ENCODE peak calls at places on chromosome 3, in five cellular contexts. Z, M, K, F and Q are unnamed samples.

GRCh38 chr3:79515072-79515471 is 252.7 kb downstream of the ROBO1 start:
- DNase-seq in K (no peak), Z (no peak), M (no peak), F (no peak), Q (no peak)

GRCh38 chr3:31450345-31450744 is 82.4 kb upstream of the STT3B start:
- DNase-seq in M (no peak), K (no peak), F (no peak), Z (no peak), Q (no peak)

GRCh38 chr3:141366285-141367037 is 1.8 kb upstream of the ZBTB38 start:
- DNase-seq in Z (peak; percentile 34), F (peak; percentile 56), K (no peak), M (peak; percentile 92), Q (peak; percentile 79)

GRCh38 chr3:179347108-179347382 is 464 bp upstream of the MFN1 start:
- DNase-seq in F (no peak), M (no peak), K (no peak), Z (no peak), Q (no peak)

GRCh38 chr3:124634210-124635168 is 95.8 kb upstream of the UMPS start:
- DNase-seq in F (no peak), M (no peak), Z (no peak), K (no peak), Q (no peak)

GRCh38 chr3:128483657-128484403 is 9.2 kb downstream of the GATA2 start:
- DNase-seq in Z (no peak), K (no peak), F (no peak), M (no peak), Q (no peak)

GRCh38 chr3:80227216-80227615 is 459.4 kb upstream of the ROBO1 start:
- DNase-seq in K (no peak), F (no peak), M (peak; percentile 29), Z (no peak), Q (no peak)

GRCh38 chr3:140344601-140345000 is 333.3 kb upstream of the TRIM42 start:
- DNase-seq in Z (no peak), M (no peak), K (no peak), F (no peak), Q (no peak)

GRCh38 chr3:197514786-197515090 is 41.0 kb downstream of the BDH1 start:
- DNase-seq in Z (no peak), M (no peak), K (no peak), F (no peak), Q (no peak)

GRCh38 chr3:197749601-197750395 is at the start of gene FYTTD1:
- DNase-seq in F (peak; percentile 91), Z (peak; percentile 93), K (peak; percentile 60), M (peak; percentile 68), Q (peak; percentile 92)

GRCh38 chr3:150410311-150411105 is 2.4 kb downstream of the TSC22D2 start:
- DNase-seq in Z (peak; percentile 36), M (no peak), K (no peak), F (peak; percentile 58), Q (no peak)

GRCh38 chr3:14761121-14761672 is 57.6 kb upstream of the FGD5 start:
- DNase-seq in M (no peak), K (no peak), F (no peak), Z (no peak), Q (no peak)

GRCh38 chr3:153749070-153749610 is 372.1 kb upstream of the ARHGEF26 start:
- DNase-seq in M (no peak), K (no peak), F (no peak), Z (no peak), Q (no peak)

DNA sequence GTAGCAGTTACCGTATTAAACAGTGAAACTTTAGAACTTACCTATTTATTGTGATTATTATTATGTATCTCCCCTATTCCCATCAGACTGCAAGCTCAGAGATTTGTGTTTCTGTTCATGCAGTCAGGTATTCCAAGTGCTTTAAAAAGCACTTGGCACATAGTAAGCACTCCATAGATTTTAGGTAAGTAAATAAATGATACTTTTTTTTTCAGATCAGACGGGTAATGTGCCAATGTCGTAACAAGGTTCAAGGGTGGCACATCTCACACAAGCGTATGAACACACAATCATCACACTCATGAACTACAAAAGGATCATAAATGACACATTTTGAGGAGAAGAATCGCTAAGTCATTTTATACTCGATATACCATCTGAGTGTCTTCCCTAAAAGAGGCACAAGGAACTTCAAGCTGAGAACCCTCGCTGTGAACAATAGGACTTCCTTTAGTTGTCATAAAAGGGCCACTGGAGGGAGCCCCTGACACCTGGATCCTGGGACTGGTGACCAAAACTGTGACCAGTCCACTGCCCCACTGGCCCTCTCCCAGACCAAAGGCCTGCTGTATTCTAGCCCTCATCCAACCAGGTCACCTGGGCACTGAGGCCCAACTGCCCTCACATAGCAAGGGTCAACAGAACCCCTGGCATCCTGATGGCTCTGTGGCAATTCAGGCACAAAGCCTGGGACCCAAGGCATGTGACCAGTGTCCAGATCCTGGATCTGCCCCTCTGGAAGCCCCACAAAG is 32.1 kb downstream of the KIF9 start:
- DNase-seq in F (peak; percentile 37), M (peak; percentile 25), K (no peak), Z (peak; percentile 27), Q (no peak)
- TF ChIP-seq CTCF in F (peak; percentile 48), M (peak; percentile 61), K (no peak), Z (peak; percentile 73), Q (no peak)

GRCh38 chr3:30343861-30344260 is 262.5 kb upstream of the TGFBR2 start:
- DNase-seq in M (no peak), Z (no peak), F (no peak), K (no peak), Q (no peak)
- TF ChIP-seq CTCF in M (no peak), Z (no peak), F (no peak), K (no peak), Q (no peak)

DNA sequence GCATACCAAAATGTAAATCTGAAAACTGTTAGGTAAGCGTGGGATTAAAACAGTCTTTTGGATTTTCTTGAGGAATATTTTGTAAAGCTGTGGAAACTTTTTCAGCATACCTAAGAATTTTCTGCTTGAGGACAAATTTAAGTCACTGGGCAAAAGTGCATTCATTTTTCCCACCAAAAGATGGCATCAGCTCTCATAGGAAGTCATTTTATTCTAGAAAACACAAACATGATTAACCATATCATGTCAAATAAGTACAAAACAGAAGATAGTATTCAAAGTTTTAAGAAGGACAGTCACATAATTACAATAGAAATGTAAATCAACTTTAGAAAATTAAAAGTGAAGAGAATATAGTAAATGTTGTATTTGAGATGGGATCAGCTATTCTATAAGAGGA is 63.5 kb downstream of the SLC49A4 start:
- DNase-seq in Z (no peak), F (no peak), M (peak; percentile 12), K (no peak), Q (no peak)
- TF ChIP-seq CTCF in Z (peak; percentile 55), F (peak; percentile 18), M (peak; percentile 13), K (peak; percentile 11), Q (no peak)

DNA sequence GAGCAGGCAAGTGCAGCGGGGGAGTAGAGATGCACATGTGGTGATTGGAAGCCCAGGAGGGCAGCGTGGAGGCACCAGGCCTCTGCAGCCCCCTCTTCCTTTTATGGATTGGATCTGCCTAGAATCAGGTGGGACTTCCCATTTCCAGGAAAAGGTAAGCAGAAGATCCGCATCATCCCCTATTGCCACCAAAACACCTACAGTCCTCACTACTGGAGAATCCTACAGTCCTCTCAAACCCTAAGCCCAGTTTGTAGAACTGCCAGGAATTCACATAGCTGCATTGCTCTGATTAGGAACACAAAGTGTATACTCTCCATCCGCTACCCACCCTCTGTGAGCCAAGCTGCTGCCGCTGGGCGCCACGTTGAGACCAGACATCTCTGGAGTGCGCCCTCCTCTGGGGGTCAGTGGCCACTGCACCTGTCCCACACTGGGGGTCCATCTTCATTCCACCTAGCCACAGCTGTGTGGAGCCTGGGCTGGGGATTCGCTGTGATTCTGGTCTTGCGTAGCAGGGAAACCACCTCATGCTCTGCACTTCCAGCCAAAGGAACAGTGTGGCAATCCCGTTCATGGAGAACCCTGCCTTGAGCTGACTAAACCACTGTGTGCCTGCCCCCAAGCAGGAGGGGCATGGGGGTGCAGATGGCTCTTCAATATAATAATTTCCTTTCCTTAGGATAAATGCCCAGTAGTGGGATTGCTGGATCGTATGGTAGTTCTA is 88.9 kb upstream of the PTX3 start:
- DNase-seq in Z (no peak), M (no peak), K (no peak), F (no peak), Q (no peak)
- TF ChIP-seq CTCF in Z (no peak), M (peak; percentile 62), K (no peak), F (no peak), Q (no peak)

DNA sequence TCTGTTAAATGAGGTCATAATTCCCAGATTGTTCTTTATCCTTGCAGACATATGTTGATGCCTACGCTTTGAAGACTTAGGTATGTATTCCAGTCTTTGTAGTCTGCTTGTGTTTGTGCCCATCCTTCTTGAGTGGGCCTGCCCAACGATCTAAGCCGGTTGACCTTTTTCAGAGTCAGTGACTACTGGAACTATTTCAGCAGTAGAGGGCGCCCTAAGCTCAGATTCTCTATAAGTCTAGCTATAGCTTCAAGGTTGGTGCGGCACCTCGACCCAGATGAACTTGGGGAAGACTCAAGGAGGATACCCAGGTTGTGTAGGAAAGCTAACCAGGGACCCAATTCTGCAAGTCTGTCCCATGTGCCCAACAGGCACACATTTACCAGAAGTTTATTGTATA is 228.8 kb upstream of the PPP2R3A start:
- DNase-seq in Z (no peak), K (no peak), M (peak; percentile 1), F (no peak), Q (no peak)
- TF ChIP-seq CTCF in Z (no peak), K (no peak), M (peak; percentile 41), F (no peak), Q (no peak)

DNA sequence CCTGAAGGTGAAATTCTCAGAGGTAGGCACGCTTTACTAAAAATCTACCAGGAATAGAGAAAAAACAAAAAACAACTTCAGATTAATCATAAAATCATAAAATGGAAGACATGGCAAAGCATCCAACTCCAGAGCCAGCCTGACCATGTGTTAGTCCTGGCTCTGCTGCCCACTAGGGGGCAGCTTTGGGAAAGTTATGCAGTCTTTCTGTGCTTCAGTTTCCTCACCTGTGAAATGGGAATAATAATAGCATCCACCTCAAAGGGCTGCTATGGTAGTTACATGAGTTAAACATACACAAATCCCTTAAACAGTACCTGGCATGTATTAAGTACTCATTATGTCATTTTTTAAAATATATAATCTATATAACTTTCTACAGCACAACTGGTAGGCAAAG is 52.3 kb downstream of the WNT5A start:
- DNase-seq in M (peak; percentile 12), Z (no peak), F (peak; percentile 42), K (no peak), Q (no peak)
- TF ChIP-seq CTCF in M (peak; percentile 69), Z (peak; percentile 38), F (peak; percentile 40), K (no peak), Q (no peak)

GRCh38 chr3:13034861-13035260 is 38.4 kb downstream of the IQSEC1 start:
- DNase-seq in K (no peak), M (no peak), Z (no peak), F (no peak), Q (no peak)

GRCh38 chr3:13030649-13031048 is 42.6 kb downstream of the IQSEC1 start:
- DNase-seq in K (no peak), Z (no peak), M (no peak), F (no peak), Q (no peak)

GRCh38 chr3:13034109-13034800 is 39.0 kb downstream of the IQSEC1 start:
- DNase-seq in Z (no peak), F (no peak), K (no peak), M (no peak), Q (no peak)

GRCh38 chr3:13031621-13032020 is 41.6 kb downstream of the IQSEC1 start:
- DNase-seq in Z (no peak), K (no peak), M (no peak), F (no peak), Q (no peak)

DNA sequence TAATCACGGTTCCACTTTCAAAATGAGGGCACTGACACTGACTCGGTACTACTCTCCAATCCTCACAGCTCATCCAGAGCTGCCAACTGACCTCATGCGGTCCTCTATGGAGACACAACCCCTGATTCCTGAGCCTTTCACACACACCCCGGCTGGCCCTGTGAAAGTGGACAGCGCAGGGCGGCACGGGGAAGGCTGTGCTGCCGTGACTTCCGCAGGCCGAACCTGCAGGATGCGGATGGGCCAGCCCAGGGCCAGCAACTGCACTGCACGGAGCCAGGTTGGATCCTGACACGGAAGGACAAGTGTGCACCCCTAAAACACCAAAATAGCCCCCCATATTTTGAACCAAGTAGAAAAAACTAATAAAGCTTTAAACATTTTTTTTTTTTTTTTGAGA is 41.0 kb downstream of the IQSEC1 start:
- DNase-seq in F (no peak), M (no peak), K (no peak), Z (no peak), Q (no peak)
- TF ChIP-seq CTCF in F (no peak), M (no peak), K (no peak), Z (no peak), Q (no peak)